ENCODE peak calls at places on chromosomes 11 and 22, in five cellular contexts. U is A549, G is H1, Q is K562, W is SK-N-SH. N is an unnamed sample.

GRCh38 chr11:96012086-96012824 is 88.3 kb upstream of the MTMR2 start:
- DNase-seq in U (peak), G (no peak), Q (peak), W (peak), N (peak)

GRCh38 chr11:95330332-95330731 is 99.3 kb upstream of the SESN3 start:
- DNase-seq in U (no peak), G (no peak), Q (no peak), W (no peak), N (no peak)

GRCh38 chr11:105100976-105101630 is 38.5 kb downstream of the CARD18 start:
- DNase-seq in U (no peak), G (no peak), Q (no peak), W (no peak), N (no peak)

GRCh38 chr11:326842-327580 is 6.4 kb upstream of the IFITM3 start:
- DNase-seq in U (no peak), G (no peak), Q (peak), W (peak), N (peak)

GRCh38 chr11:128845334-128845780 is 21.7 kb downstream of the KCNJ1 start:
- DNase-seq in U (no peak), G (no peak), Q (no peak), W (no peak), N (peak)

GRCh38 chr11:122633219-122633829 is 22.2 kb upstream of the UBASH3B start:
- DNase-seq in U (peak), G (no peak), Q (peak), W (peak), N (peak)

GRCh38 chr11:8596504-8597046 is 2.5 kb upstream of the STK33 start:
- DNase-seq in U (no peak), G (no peak), Q (no peak), W (no peak), N (no peak)

GRCh38 chr11:16195659-16196058 is 160.7 kb downstream of the SOX6 start:
- DNase-seq in U (peak), G (no peak), Q (no peak), W (no peak), N (no peak)

GRCh38 chr11:46009647-46010046 is 87.2 kb downstream of the LARGE2 start:
- DNase-seq in U (no peak), G (no peak), Q (no peak), W (no peak), N (peak)

GRCh38 chr22:36562261-36562835 is 33.4 kb upstream of the EIF3D start:
- DNase-seq in U (peak), G (no peak), Q (peak), W (no peak), N (peak)

GRCh38 chr22:31253949-31254348 is 38.3 kb downstream of the PIK3IP1 start:
- DNase-seq in U (no peak), G (no peak), Q (no peak), W (no peak), N (no peak)

GRCh38 chr11:108559340-108559739 is 34.2 kb downstream of the EXPH5 start:
- DNase-seq in U (no peak), G (no peak), Q (no peak), W (no peak), N (no peak)

GRCh38 chr11:116185551-116185950 is 587.2 kb downstream of the BUD13 start:
- DNase-seq in U (no peak), G (no peak), Q (no peak), W (no peak), N (no peak)

GRCh38 chr11:125224391-125225015 is 60.0 kb downstream of the PKNOX2 start:
- DNase-seq in U (no peak), G (no peak), Q (peak), W (peak), N (peak)

GRCh38 chr11:704799-705645 is 1.0 kb upstream of the EPS8L2 start:
- DNase-seq in U (peak), G (no peak), Q (no peak), W (peak), N (no peak)

GRCh38 chr22:19943665-19944026 is 2.0 kb upstream of the TXNRD2 start:
- DNase-seq in U (peak), G (no peak), Q (peak), W (peak), N (peak)

GRCh38 chr22:40721266-40721665 is 42.0 kb downstream of the MCHR1 start:
- DNase-seq in U (peak), G (no peak), Q (peak), W (peak), N (peak)

DNA sequence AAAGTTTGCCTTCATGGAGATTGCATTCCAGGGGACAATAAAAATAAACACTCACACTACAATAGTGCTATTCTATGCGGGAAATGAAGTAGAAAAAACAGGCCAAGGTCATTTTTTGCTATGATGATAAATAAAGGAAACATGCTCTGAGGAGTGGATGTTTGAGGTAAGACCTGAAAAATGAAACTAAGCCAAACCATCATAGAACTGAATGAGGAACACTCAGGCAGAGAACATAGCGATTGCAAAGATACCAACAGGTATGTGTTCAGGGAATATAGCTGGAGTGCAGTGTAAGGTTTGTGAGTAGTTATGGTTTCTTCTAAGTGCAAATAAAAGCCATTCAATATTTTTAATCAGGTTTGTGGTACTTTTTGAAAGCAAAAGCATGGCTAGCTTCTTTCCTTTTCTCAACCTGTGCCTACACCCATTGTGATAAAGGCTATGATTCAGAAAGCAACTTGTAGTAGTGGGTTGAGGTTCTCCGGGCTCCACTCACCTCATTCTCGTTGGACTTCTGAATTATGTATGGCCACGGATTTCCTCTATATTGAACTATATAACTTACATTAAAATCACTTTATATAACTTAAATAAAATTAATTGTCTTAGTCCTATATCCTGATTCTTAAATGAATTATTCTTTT is 278.2 kb upstream of the CHORDC1 start:
- DNase-seq in U (no peak), G (no peak), Q (no peak), W (no peak), N (no peak)
- TF ChIP-seq MAX in U (no peak), G (no peak), Q (no peak), W (no peak), N (no peak)

GRCh38 chr22:24725736-24726135 is 48.8 kb downstream of the PIWIL3 start:
- DNase-seq in U (no peak), G (no peak), Q (no peak), W (no peak), N (no peak)
- H3K4me3 ChIP-seq in U (no peak), G (no peak), Q (no peak), W (no peak), N (no peak)

GRCh38 chr11:70082829-70083228 is 4.7 kb downstream of the ANO1 start:
- DNase-seq in U (peak), G (no peak), Q (peak), W (no peak), N (no peak)
- TF ChIP-seq CTCF in U (peak), G (peak), Q (peak), W (peak), N (peak)

DNA sequence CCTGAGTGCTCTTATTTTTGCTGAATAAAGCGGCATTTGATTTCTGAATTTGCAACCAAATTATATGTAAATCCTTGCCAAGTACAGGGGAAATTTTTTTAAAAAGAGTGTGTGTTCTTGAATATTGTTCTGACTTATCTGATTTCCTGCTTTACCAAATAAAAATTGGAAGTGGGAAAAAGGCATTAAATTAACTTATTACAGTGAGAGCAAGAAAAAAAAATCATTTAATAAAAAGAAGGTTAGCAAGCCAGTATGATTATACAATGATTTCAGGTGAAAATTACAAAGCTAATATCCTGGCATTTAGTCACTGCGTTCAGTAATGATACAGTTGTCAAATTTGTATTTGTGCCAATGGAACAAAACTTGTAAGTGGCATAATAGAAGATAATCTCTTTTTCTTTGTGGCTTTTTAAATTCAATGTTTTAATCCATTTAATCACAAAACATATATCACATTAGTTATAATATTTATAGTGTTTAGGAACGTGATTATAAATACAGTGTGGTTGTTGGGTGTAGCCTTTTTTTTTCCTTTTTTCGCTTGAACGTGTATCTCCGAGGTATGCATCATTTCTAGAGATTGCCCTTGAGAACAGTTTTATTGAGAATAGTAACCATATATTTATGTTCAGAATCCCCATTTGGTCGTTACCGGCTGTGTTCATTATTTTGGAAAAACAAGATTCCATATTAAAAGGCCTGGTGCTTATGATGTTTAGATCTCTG is 82.0 kb upstream of the PPARA start:
- DNase-seq in U (no peak), G (no peak), Q (no peak), W (no peak), N (no peak)
- TF ChIP-seq MAX in U (no peak), G (no peak), Q (no peak), W (no peak), N (no peak)

GRCh38 chr22:38490475-38490874 is 15.6 kb downstream of the DDX17 start:
- DNase-seq in U (no peak), G (no peak), Q (no peak), W (no peak), N (no peak)
- H3K4me3 ChIP-seq in U (no peak), G (no peak), Q (no peak), W (no peak), N (no peak)

GRCh38 chr11:27524155-27524554 is 17.6 kb upstream of the LIN7C start:
- DNase-seq in U (peak), G (no peak), Q (peak), W (peak), N (peak)
- TF ChIP-seq CTCF in U (no peak), G (no peak), Q (peak), W (peak), N (peak)

N was measured in NB4.